ENCODE peak calls at places on chromosomes 13 and 19, in five cellular contexts. Q is fibroblast of lung, O is ovary, A is AG10803, B is cardiac muscle cell. M is an unnamed sample.

GRCh38 chr13:110463876-110464510 is 97.5 kb downstream of the RAB20 start:
- DNase-seq in O (no peak), A (peak), Q (no peak), B (no peak), M (no peak)

GRCh38 chr19:50414850-50415660 is 3.7 kb upstream of the SPIB start:
- DNase-seq in A (peak), B (peak), O (peak), Q (peak), M (no peak)

GRCh38 chr13:43580280-43580679 is 206.5 kb downstream of the ENOX1 start:
- DNase-seq in A (no peak), Q (no peak), B (no peak), O (no peak), M (no peak)

GRCh38 chr13:58721273-58721672 is 1089.7 kb downstream of the PCDH17 start:
- DNase-seq in Q (no peak), O (no peak), B (no peak), A (no peak), M (no peak)

GRCh38 chr13:50116430-50116973 is 101.3 kb downstream of the KCNRG start:
- DNase-seq in B (no peak), A (no peak), O (no peak), Q (peak), M (no peak)

GRCh38 chr19:16628984-16629691 is 1.1 kb upstream of the MED26 start:
- DNase-seq in O (peak), A (peak), B (peak), Q (peak), M (peak)

GRCh38 chr19:35377656-35378055 is 6.8 kb downstream of the GPR42 start:
- DNase-seq in A (no peak), B (peak), Q (no peak), O (no peak), M (no peak)

GRCh38 chr19:41587101-41587837 is 11.3 kb downstream of the CEACAM21 start:
- DNase-seq in A (no peak), O (no peak), B (no peak), Q (no peak), M (no peak)

GRCh38 chr19:55526216-55527196 is 10.4 kb downstream of the SBK2 start:
- DNase-seq in O (no peak), B (peak), Q (peak), A (peak), M (no peak)

GRCh38 chr13:49811527-49811908 is 19.0 kb upstream of the KPNA3 start:
- DNase-seq in Q (no peak), A (no peak), B (no peak), O (no peak), M (no peak)

GRCh38 chr13:49446473-49446872 is 2.4 kb downstream of the SETDB2 start:
- DNase-seq in B (no peak), A (no peak), O (no peak), Q (no peak), M (no peak)

GRCh38 chr19:1649706-1650626 is 2.4 kb downstream of the TCF3 start:
- DNase-seq in Q (no peak), O (no peak), B (no peak), A (no peak), M (no peak)

GRCh38 chr19:6417713-6418561 is 6.7 kb downstream of the KHSRP start:
- DNase-seq in Q (peak), A (peak), O (no peak), B (peak), M (no peak)

GRCh38 chr19:49573009-49573408 is 7.3 kb downstream of the NOSIP start:
- DNase-seq in Q (no peak), B (no peak), A (no peak), O (no peak), M (no peak)

GRCh38 chr19:8688930-8689329 is 9.7 kb downstream of the ACTL9 start:
- DNase-seq in Q (no peak), O (no peak), A (no peak), B (no peak), M (no peak)

GRCh38 chr13:100197591-100198365 is 108.9 kb downstream of the PCCA start:
- DNase-seq in O (no peak), B (no peak), A (no peak), Q (no peak), M (no peak)

GRCh38 chr13:29756506-29756905 is 93.9 kb downstream of the UBL3 start:
- DNase-seq in Q (peak), A (peak), O (no peak), B (peak), M (no peak)

GRCh38 chr19:8511573-8512101 is 2.3 kb downstream of the ZNF414 start:
- DNase-seq in B (no peak), O (no peak), Q (no peak), A (no peak), M (no peak)

GRCh38 chr19:55118401-55118991 is 1.1 kb upstream of the PPP1R12C start:
- DNase-seq in Q (peak), B (peak), O (peak), A (peak), M (no peak)

GRCh38 chr13:30690282-30691188 is 44.8 kb upstream of the ALOX5AP start:
- DNase-seq in B (peak), A (peak), O (peak), Q (peak), M (peak)

GRCh38 chr13:26498524-26499208 is 58.8 kb upstream of the WASF3 start:
- DNase-seq in B (peak), O (no peak), Q (peak), A (no peak), M (no peak)

GRCh38 chr13:80342541-80343371 is 1.8 kb upstream of the SPRY2 start:
- DNase-seq in A (peak), B (peak), Q (peak), O (peak), M (peak)

GRCh38 chr19:8528500-8528899 is 14.5 kb upstream of the ZNF414 start:
- DNase-seq in O (no peak), Q (no peak), A (no peak), B (peak), M (no peak)

GRCh38 chr19:54444737-54445136 is 4.3 kb upstream of the LENG8 start:
- DNase-seq in O (no peak), B (no peak), Q (no peak), A (no peak), M (no peak)

GRCh38 chr19:18785179-18786124 is 5.7 kb downstream of the COMP start:
- DNase-seq in B (peak), Q (peak), O (peak), A (peak), M (peak)

GRCh38 chr19:55440411-55441105 is 2.5 kb downstream of the SHISA7 start:
- DNase-seq in Q (no peak), O (no peak), A (no peak), B (no peak), M (no peak)

GRCh38 chr19:10361569-10362011 is 18.8 kb downstream of the TYK2 start:
- DNase-seq in B (no peak), Q (no peak), O (no peak), A (no peak), M (no peak)

GRCh38 chr13:35139591-35139990 is 197.5 kb downstream of the NBEA start:
- DNase-seq in B (peak), Q (peak), O (no peak), A (no peak), M (no peak)

GRCh38 chr19:56839665-56840451 is 668 bp downstream of the PEG3 start:
- DNase-seq in O (peak), B (peak), A (peak), Q (peak), M (no peak)

GRCh38 chr13:34361528-34361927 is 543.6 kb downstream of the RFC3 start:
- DNase-seq in B (no peak), Q (no peak), O (no peak), A (peak), M (no peak)

GRCh38 chr13:81636120-81636519 is 1295.2 kb upstream of the SPRY2 start:
- DNase-seq in B (no peak), A (no peak), O (no peak), Q (no peak), M (no peak)

DNA sequence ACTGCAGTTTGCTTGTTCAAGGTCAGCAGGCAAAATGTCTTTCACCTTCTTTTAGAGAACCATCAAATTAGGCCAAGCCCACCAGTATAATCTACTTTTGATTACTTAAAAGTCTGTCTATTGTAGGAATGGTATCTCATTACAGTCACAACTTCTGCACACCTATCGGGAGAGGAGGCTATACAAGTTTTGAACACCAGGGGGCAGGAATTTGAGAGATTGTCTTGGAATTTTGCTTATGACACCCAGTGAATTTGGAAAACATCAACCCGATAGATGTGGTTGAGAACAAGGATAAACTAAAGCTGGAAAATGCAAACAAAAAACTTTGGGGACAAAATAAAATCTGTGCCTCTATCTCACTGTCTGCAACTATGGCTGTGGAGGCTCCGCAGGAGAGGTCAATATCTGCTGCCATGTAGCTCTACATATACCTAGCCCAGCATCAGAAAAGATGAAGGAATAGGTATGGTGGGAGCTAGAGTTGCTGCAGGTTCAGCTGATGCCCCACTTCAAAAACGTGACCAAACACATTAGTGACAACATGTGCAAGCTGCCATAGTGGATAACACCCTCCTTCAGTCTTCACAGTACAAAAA is 1299.2 kb upstream of the SPRY2 start:
- DNase-seq in A (no peak), B (no peak), O (no peak), Q (no peak), M (no peak)
- TF ChIP-seq CTCF in A (no peak), B (no peak), O (no peak), Q (no peak), M (no peak)

DNA sequence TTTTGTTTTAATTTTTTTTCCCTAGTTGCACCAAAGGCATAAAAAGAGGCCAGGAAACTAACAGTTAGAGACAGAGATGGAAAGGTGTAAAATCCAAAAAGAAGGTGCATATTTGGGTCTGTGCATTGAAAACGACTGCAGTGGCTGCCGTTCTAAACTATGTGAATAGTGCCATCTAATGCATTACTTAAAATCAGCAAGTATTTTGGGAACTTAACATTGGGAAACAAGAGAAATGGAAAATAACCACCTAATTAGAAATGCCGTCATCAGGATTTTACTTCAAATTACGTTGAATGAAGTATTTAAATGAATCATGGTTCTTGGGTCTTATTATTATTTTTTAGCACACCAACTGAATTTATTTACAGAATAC is 189.5 kb upstream of the MIR17HG start:
- DNase-seq in O (no peak), A (no peak), B (peak), Q (no peak), M (no peak)
- TF ChIP-seq CTCF in O (no peak), A (no peak), B (no peak), Q (no peak), M (no peak)

DNA sequence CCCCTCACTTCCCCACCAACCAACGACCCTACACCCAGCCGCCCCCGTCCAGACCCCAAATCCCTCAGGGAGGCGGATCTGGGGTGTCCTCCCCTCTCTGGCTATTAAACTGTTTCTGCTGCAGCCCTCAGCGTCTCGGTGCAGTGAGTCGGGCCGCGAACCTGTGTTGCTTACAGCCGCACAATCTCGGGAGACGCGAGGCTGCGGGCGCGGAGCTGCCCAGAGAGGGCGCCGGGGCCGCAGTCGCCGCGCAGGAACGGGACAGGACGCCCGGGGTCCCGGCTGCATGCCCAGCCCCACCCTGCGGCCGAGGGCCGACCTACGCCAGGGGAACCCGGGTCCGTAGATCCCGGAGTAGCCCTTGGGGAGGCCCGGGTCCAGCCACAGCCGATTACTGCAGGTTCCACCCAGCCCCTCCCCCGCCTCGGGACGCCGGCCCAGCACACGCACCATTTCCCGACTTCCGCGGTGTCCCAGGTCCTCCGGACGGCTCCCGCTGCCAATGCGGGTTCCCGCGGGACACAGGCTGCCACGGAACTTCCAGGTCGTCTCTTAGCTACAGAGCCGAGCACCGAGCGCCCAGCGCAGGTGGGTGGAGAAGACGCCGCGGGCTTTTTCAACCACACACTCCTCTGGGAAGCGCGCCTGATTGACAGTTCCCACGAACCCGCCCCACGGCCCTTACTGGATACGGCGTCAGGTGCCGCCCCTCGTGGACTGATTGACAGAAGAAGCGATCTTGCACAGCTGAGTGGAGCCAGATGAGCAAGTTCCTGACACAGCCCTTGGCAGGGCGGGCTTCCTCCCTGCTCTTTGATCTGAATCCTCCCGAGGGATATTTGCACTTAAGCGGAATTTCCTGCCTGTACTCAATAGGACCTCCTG is at the start of gene ZNF799:
- DNase-seq in Q (peak), B (peak), O (peak), A (peak), M (peak)
- TF ChIP-seq CTCF in Q (no peak), B (peak), O (no peak), A (no peak), M (no peak)

GRCh38 chr13:106145070-106145469 is 390.4 kb downstream of the EFNB2 start:
- DNase-seq in B (no peak), Q (no peak), O (no peak), A (no peak), M (no peak)

GRCh38 chr13:106143930-106144709 is 391.3 kb downstream of the EFNB2 start:
- DNase-seq in Q (no peak), O (no peak), A (no peak), B (no peak), M (peak)

GRCh38 chr13:106143392-106143791 is 392.1 kb downstream of the EFNB2 start:
- DNase-seq in A (peak), Q (peak), B (no peak), O (no peak), M (no peak)

GRCh38 chr13:106151056-106151699 is 384.3 kb downstream of the EFNB2 start:
- DNase-seq in A (peak), O (no peak), Q (peak), B (peak), M (peak)

DNA sequence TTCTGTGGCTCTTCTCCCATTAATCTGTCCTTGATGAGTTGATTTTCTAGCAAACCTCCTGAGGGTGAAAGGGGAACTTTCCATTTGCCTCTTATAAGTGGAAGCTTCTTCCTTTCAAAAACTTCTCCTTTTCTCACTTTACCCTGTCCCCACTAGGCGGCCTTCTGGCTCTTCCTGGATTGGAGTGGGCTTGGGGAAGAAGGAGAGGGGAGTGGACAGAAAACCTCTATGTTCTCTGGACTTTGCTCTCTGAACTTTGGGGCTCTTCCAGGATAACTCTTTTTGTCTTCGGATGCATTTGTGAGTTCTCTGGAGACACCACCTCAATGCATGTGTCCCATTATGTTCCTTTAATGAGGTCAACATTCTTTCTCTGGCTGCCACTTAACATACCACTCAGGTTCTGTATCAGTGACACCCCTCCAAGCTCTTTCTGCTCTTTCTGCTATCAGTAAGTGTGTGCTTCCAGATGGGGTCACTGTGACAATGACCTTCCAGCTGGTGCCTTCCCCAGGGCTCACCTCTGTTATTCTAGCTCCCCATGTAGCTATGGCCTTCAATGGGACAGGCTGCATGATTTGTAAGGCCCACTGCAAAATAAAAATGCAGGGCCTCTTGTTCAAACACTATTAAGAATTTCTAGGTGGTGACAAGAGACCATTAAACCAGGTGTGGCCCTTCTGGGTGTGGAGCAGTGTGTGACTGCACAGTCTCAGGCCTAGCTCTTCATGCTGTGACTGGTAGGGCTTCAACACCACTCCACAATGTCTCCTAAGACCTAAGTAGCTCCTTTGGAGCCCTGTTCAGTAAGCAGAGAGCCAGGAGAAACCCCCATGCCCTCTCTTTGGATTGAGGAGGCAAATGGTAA is 389.2 kb downstream of the EFNB2 start:
- DNase-seq in O (no peak), A (no peak), Q (no peak), B (no peak), M (no peak)
- TF ChIP-seq CTCF in O (no peak), A (no peak), Q (no peak), B (no peak), M (no peak)

GRCh38 chr13:113220877-113221276 is 11.5 kb downstream of the CUL4A start:
- DNase-seq in Q (peak), B (no peak), A (peak), O (no peak), M (no peak)
- TF ChIP-seq CTCF in Q (peak), B (peak), A (peak), O (no peak), M (no peak)

DNA sequence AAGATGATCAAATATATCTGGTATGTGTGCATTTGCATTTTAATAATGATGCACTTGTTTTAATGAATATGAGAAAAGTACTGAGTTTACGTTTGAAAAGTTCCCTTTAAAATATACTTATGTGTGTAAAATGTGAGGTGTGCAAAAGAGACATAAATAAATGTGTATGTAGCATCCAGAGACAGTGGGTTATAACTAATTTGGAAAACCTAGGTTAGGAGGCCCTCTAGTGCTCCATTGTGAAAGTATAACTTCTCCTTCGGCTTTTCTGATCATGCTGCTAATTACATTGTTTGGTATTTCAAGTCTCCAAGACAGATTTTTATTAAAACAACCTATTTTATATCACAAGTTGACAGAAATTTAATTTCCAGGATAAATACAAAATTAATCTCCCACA is 30.1 kb downstream of the SCEL start:
- DNase-seq in O (no peak), B (peak), Q (peak), A (peak), M (peak)
- TF ChIP-seq CTCF in O (no peak), B (peak), Q (peak), A (peak), M (peak)